ENCODE peak calls at places on chromosome 9, in nine cellular contexts. Z, B, H, U, E, Q, G, D and I are unnamed samples.

GRCh38 chr9:129080312-129080607 is 651 bp upstream of the DOLPP1 start:
- DNase-seq in Z (no peak), B (no peak), H (no peak), U (no peak), E (no peak), Q (peak), G (no peak), D (no peak), I (no peak)

GRCh38 chr9:130196643-130197042 is 24.4 kb downstream of the NCS1 start:
- DNase-seq in Z (no peak), B (peak), H (no peak), U (no peak), E (no peak), Q (no peak), G (no peak), D (no peak), I (no peak)

GRCh38 chr9:133818444-133818843 is 80.3 kb upstream of the SARDH start:
- DNase-seq in Z (no peak), B (no peak), H (no peak), U (no peak), E (no peak), Q (peak), G (no peak), D (no peak), I (no peak)

GRCh38 chr9:118651511-118651910 is 717.7 kb downstream of the BRINP1 start:
- DNase-seq in Z (no peak), B (no peak), H (no peak), U (no peak), E (no peak), Q (no peak), G (no peak), D (no peak), I (no peak)

GRCh38 chr9:34536685-34537084 is 13.9 kb upstream of the ENHO start:
- DNase-seq in Z (no peak), B (no peak), H (no peak), U (no peak), E (no peak), Q (peak), G (no peak), D (no peak), I (no peak)

GRCh38 chr9:130240410-130241197 is 25.0 kb upstream of the HMCN2 start:
- DNase-seq in Z (peak), B (peak), H (peak), U (peak), E (no peak), Q (peak), G (peak), D (peak), I (peak)

GRCh38 chr9:113274474-113275146 is 762 bp downstream of the CDC26 start:
- DNase-seq in Z (peak), B (peak), H (peak), U (peak), E (no peak), Q (peak), G (no peak), D (peak), I (peak)

GRCh38 chr9:126296687-126297086 is 29.9 kb upstream of the MVB12B start:
- DNase-seq in Z (no peak), B (no peak), H (no peak), U (no peak), E (no peak), Q (no peak), G (no peak), D (no peak), I (no peak)

GRCh38 chr9:2620876-2621677 is 510 bp upstream of the VLDLR start:
- DNase-seq in Z (peak), B (peak), H (peak), U (no peak), E (peak), Q (peak), G (peak), D (no peak), I (peak)

GRCh38 chr9:120916573-120916972 is 10.0 kb downstream of the TRAF1 start:
- DNase-seq in Z (no peak), B (no peak), H (no peak), U (no peak), E (no peak), Q (peak), G (peak), D (no peak), I (peak)

GRCh38 chr9:90124961-90125360 is 517.7 kb downstream of the DIRAS2 start:
- DNase-seq in Z (no peak), B (peak), H (peak), U (no peak), E (no peak), Q (peak), G (no peak), D (no peak), I (no peak)

GRCh38 chr9:26437056-26437711 is 455.4 kb downstream of the CAAP1 start:
- DNase-seq in Z (no peak), B (no peak), H (no peak), U (no peak), E (no peak), Q (no peak), G (no peak), D (no peak), I (no peak)

GRCh38 chr9:107935931-107936330 is 446.4 kb upstream of the KLF4 start:
- DNase-seq in Z (no peak), B (peak), H (no peak), U (no peak), E (no peak), Q (no peak), G (no peak), D (no peak), I (no peak)

GRCh38 chr9:98410185-98410697 is 154.8 kb upstream of the TBC1D2 start:
- DNase-seq in Z (peak), B (no peak), H (peak), U (no peak), E (no peak), Q (peak), G (no peak), D (peak), I (peak)

GRCh38 chr9:114300846-114301797 is 21.8 kb upstream of the ORM1 start:
- DNase-seq in Z (no peak), B (no peak), H (no peak), U (no peak), E (no peak), Q (no peak), G (no peak), D (no peak), I (no peak)

GRCh38 chr9:13863112-13863511 is 450.8 kb downstream of the NFIB start:
- DNase-seq in Z (no peak), B (no peak), H (peak), U (no peak), E (no peak), Q (peak), G (peak), D (no peak), I (no peak)